ENCODE peak calls at places on chromosomes 6 and 20, in six cellular contexts. E, L, S, M, O and A are unnamed samples.

GRCh38 chr6:118660218-118660569 is 8.8 kb upstream of the CEP85L start:
- DNase-seq in L (peak), M (no peak), O (no peak), E (peak), S (no peak), A (no peak)

GRCh38 chr20:50605136-50605535 is 86.2 kb downstream of the RIPOR3 start:
- DNase-seq in M (no peak), L (no peak), S (no peak), E (no peak), O (no peak), A (no peak)

GRCh38 chr6:121430514-121431460 is 4.7 kb upstream of the GJA1 start:
- DNase-seq in O (no peak), L (peak), E (peak), S (no peak), M (no peak), A (no peak)

GRCh38 chr20:13723015-13723414 is 61.7 kb downstream of the ESF1 start:
- DNase-seq in S (no peak), E (peak), M (no peak), L (no peak), O (no peak), A (no peak)

GRCh38 chr6:97865612-97866011 is 582.6 kb upstream of the MMS22L start:
- DNase-seq in M (no peak), E (no peak), O (no peak), S (no peak), L (no peak), A (no peak)

GRCh38 chr6:125307964-125308615 is 6.3 kb upstream of the HDDC2 start:
- DNase-seq in M (no peak), L (no peak), S (no peak), O (no peak), E (no peak), A (no peak)

GRCh38 chr20:58700121-58700780 is 7.7 kb downstream of the NPEPL1 start:
- DNase-seq in M (no peak), L (no peak), S (peak), O (no peak), E (peak), A (no peak)

GRCh38 chr6:168640181-168640580 is 199.2 kb downstream of the SMOC2 start:
- DNase-seq in O (no peak), E (no peak), M (no peak), S (no peak), L (no peak), A (no peak)

GRCh38 chr20:50311308-50312001 is 120.8 kb downstream of the CEBPB start:
- DNase-seq in O (no peak), S (no peak), M (no peak), L (no peak), E (no peak), A (no peak)

GRCh38 chr6:26754212-26754611 is 94.7 kb upstream of the ZNF322 start:
- DNase-seq in M (no peak), O (no peak), S (no peak), L (no peak), E (no peak), A (no peak)

GRCh38 chr20:45892828-45893500 is 1.8 kb downstream of the CTSA start:
- DNase-seq in E (no peak), S (no peak), M (no peak), L (no peak), O (no peak), A (no peak)

GRCh38 chr6:118537579-118537978 is 10.5 kb upstream of the PLN start:
- DNase-seq in S (no peak), M (no peak), L (no peak), O (no peak), E (peak), A (no peak)

GRCh38 chr6:38172739-38173415 is 353.4 kb downstream of the ZFAND3 start:
- DNase-seq in O (no peak), L (no peak), E (no peak), M (no peak), S (no peak), A (no peak)

GRCh38 chr20:47406849-47407682 is 50.6 kb upstream of the ZMYND8 start:
- DNase-seq in E (no peak), L (peak), S (no peak), O (no peak), M (no peak), A (no peak)

GRCh38 chr6:136403166-136403980 is 113.7 kb upstream of the BCLAF1 start:
- DNase-seq in S (no peak), E (peak), O (no peak), M (no peak), L (peak), A (no peak)

GRCh38 chr6:155340464-155341129 is 26.3 kb upstream of the TFB1M start:
- DNase-seq in M (no peak), S (no peak), E (peak), O (no peak), L (peak), A (no peak)

GRCh38 chr6:137233561-137234504 is 14.6 kb upstream of the IFNGR1 start:
- DNase-seq in L (peak), O (no peak), S (no peak), E (peak), M (peak), A (no peak)

GRCh38 chr20:45352729-45353128 is 4.5 kb upstream of the SDC4 start:
- DNase-seq in E (no peak), O (no peak), L (no peak), S (no peak), M (no peak), A (no peak)

GRCh38 chr6:33623895-33624381 is 2.8 kb downstream of the ITPR3 start:
- DNase-seq in M (no peak), L (no peak), S (no peak), E (no peak), O (peak), A (no peak)

GRCh38 chr6:5359413-5359812 is 98.1 kb downstream of the FARS2 start:
- DNase-seq in L (no peak), M (no peak), S (no peak), E (no peak), O (no peak), A (no peak)

GRCh38 chr6:77292564-77293546 is 170.4 kb downstream of the HTR1B start:
- DNase-seq in E (peak), M (no peak), S (no peak), O (no peak), L (peak), A (no peak)

GRCh38 chr6:28866342-28867077 is 57.3 kb downstream of the TRIM27 start:
- DNase-seq in O (peak), S (peak), E (peak), L (peak), M (peak), A (peak)

GRCh38 chr6:122491915-122492537 is 20.4 kb upstream of the SERINC1 start:
- DNase-seq in M (no peak), O (peak), E (peak), L (peak), S (peak), A (no peak)

GRCh38 chr20:41344938-41345728 is 4.5 kb downstream of the LPIN3 start:
- DNase-seq in E (no peak), S (no peak), O (no peak), M (no peak), L (no peak), A (no peak)

GRCh38 chr6:168417158-168417557 is 23.8 kb upstream of the SMOC2 start:
- DNase-seq in E (peak), L (no peak), O (no peak), M (no peak), S (no peak), A (no peak)

GRCh38 chr6:33856655-33857054 is 52.9 kb upstream of the MLN start:
- DNase-seq in S (no peak), L (no peak), E (no peak), M (no peak), O (peak), A (no peak)

GRCh38 chr6:166490671-166491500 is 95.6 kb downstream of the RAMACL start:
- DNase-seq in S (no peak), O (no peak), M (no peak), E (peak), L (peak), A (no peak)

GRCh38 chr20:51188941-51189340 is 166.0 kb upstream of the KCNG1 start:
- DNase-seq in L (no peak), M (no peak), O (no peak), S (no peak), E (no peak), A (no peak)

GRCh38 chr20:50464026-50464724 is 46.0 kb upstream of the PTPN1 start:
- DNase-seq in E (peak), S (peak), O (peak), M (no peak), L (peak), A (peak)

GRCh38 chr6:89281779-89282246 is 33.3 kb downstream of the GABRR2 start:
- DNase-seq in L (peak), M (no peak), O (peak), E (peak), S (no peak), A (no peak)

GRCh38 chr6:73854998-73855718 is 159.2 kb downstream of the CD109 start:
- DNase-seq in E (peak), O (no peak), L (peak), M (no peak), S (no peak), A (no peak)

GRCh38 chr6:44235269-44235668 is 11.6 kb upstream of the HSP90AB1 start:
- DNase-seq in L (no peak), E (no peak), S (no peak), M (no peak), O (no peak), A (no peak)

GRCh38 chr6:130183271-130184222 is 39.2 kb downstream of the SAMD3 start:
- DNase-seq in S (no peak), L (no peak), M (no peak), E (no peak), O (no peak), A (no peak)

GRCh38 chr6:85496009-85496579 is 46.2 kb downstream of the NT5E start:
- DNase-seq in E (no peak), O (no peak), L (no peak), S (no peak), M (no peak), A (no peak)

GRCh38 chr6:34067814-34068213 is 78.1 kb downstream of the GRM4 start:
- DNase-seq in M (no peak), O (no peak), L (no peak), S (no peak), E (no peak), A (no peak)

GRCh38 chr6:17278289-17279061 is 2.7 kb upstream of the RBM24 start:
- DNase-seq in M (no peak), L (peak), S (no peak), E (peak), O (no peak), A (no peak)

DNA sequence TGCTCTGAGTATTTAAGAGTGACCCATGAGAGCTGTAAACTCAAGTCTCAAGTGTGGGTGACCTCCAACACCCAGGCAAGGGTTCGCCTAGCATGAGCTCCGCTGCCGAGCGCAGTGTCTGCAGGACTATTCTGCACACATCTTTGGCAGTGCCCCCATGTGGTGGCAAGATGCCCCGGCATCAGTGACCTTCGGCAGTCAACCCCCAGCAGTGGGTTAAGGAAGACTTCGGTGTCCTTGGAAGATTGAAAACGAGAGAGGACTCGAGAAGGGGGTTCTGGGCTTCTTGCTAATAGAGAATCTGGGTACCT is 43.1 kb downstream of the RBM38 start:
- DNase-seq in M (no peak), O (no peak), S (no peak), L (no peak), E (no peak), A (no peak)
- TF ChIP-seq CTCF in M (no peak), O (no peak), S (no peak), L (no peak), E (no peak), A (no peak)

GRCh38 chr6:109062216-109062615 is 32.4 kb downstream of the SESN1 start:
- DNase-seq in M (no peak), S (no peak), L (no peak), O (no peak), E (no peak), A (no peak)

GRCh38 chr6:109058620-109059019 is 36.0 kb downstream of the SESN1 start:
- DNase-seq in O (no peak), S (no peak), E (no peak), M (no peak), L (no peak), A (no peak)

GRCh38 chr6:109060585-109060984 is 34.1 kb downstream of the SESN1 start:
- DNase-seq in E (no peak), O (no peak), M (no peak), L (peak), S (no peak), A (no peak)

GRCh38 chr6:109059148-109059547 is 35.5 kb downstream of the SESN1 start:
- DNase-seq in O (no peak), E (peak), L (peak), S (no peak), M (no peak), A (no peak)

GRCh38 chr6:109059591-109060021 is 35.0 kb downstream of the SESN1 start:
- DNase-seq in E (peak), L (peak), M (no peak), S (no peak), O (no peak), A (no peak)
- TF ChIP-seq CTCF in E (peak), L (peak), M (no peak), S (no peak), O (peak), A (no peak)

GRCh38 chr20:872855-873520 is 39.5 kb downstream of the FAM110A start:
- DNase-seq in S (no peak), O (no peak), M (no peak), L (no peak), E (no peak), A (no peak)
- TF ChIP-seq CTCF in S (no peak), O (no peak), M (no peak), L (no peak), E (peak), A (peak)

GRCh38 chr6:157323924-157324276 is 581 bp upstream of the TMEM242 start:
- DNase-seq in E (peak), L (peak), O (peak), S (peak), M (peak), A (peak)
- TF ChIP-seq CTCF in E (no peak), L (no peak), O (no peak), S (no peak), M (peak), A (no peak)

GRCh38 chr6:99495466-99495865 is 19.8 kb downstream of the USP45 start:
- DNase-seq in L (no peak), M (no peak), E (no peak), S (no peak), O (no peak), A (no peak)

GRCh38 chr6:99485395-99485773 is 29.8 kb downstream of the USP45 start:
- DNase-seq in E (no peak), M (no peak), O (no peak), L (no peak), S (no peak), A (no peak)

GRCh38 chr6:99491159-99491558 is 24.1 kb downstream of the USP45 start:
- DNase-seq in O (no peak), S (no peak), M (no peak), L (no peak), E (no peak), A (no peak)

GRCh38 chr6:99492137-99492536 is 23.1 kb downstream of the USP45 start:
- DNase-seq in L (no peak), E (no peak), S (no peak), O (no peak), M (no peak), A (no peak)

GRCh38 chr6:99490608-99491007 is 24.6 kb downstream of the USP45 start:
- DNase-seq in L (no peak), M (no peak), S (no peak), E (no peak), O (no peak), A (no peak)
- TF ChIP-seq CTCF in L (no peak), M (no peak), S (no peak), E (no peak), O (no peak), A (no peak)

GRCh38 chr6:24925661-24926060 is 10.1 kb downstream of the RIPOR2 start:
- DNase-seq in L (no peak), M (no peak), S (no peak), E (no peak), O (no peak), A (no peak)
- TF ChIP-seq CTCF in L (no peak), M (no peak), S (no peak), E (no peak), O (no peak), A (no peak)

GRCh38 chr6:16049178-16049577 is 79.7 kb upstream of the MYLIP start:
- DNase-seq in O (no peak), M (no peak), S (no peak), E (peak), L (no peak), A (no peak)
- TF ChIP-seq CTCF in O (no peak), M (no peak), S (no peak), E (no peak), L (no peak), A (no peak)

DNA sequence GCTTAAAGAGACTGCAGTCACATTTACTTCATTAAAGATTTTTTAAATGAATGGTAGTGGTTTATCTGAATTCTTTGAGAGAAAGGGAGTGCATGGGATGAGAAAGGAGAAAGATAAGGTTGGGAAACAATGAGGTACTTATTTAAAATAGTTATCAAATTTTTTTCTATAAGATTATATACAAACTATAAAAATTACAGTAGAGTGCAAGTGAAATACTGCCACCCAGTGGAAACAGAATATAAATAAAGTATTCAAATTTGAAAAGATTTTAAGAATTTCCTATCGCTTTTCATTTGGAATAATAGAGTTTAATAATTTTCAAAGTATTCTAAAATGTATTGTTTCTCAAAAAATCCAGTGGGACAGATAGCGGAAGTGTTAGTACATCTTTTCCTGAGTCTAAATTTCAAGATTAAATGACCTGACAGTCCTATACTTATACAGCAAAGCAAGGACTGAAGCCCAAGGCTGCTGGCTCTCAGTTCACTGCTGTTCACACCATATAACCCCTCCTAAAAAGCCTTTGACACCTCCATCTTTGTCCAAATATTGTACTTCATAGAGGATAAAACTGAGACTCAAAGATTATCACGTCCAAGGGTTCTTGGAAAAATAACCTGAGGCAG is 31.1 kb downstream of the EPM2A start:
- DNase-seq in L (peak), O (no peak), E (peak), M (no peak), S (no peak), A (no peak)
- TF ChIP-seq CTCF in L (peak), O (no peak), E (peak), M (peak), S (no peak), A (peak)

DNA sequence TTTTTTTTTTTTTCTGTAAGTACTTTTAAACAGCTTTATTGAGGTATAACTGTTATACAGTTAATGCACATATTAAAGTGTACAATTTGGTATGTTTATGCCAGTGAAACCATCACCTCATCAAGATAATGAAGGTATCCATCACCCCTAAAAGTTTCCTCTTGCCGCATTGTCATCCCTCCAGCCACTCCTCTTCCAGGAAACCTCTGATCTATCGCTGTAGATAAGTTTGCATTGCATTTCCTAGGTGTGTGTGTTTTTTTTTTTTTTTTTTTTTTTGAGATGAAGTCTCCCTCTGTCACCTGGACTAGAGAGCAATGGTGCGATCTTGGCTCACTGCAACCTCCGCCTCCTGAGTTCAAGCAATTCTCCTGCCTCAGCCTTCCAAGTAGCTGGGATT is 3.1 kb downstream of the SLX4IP start:
- DNase-seq in O (no peak), E (no peak), L (no peak), S (no peak), M (no peak), A (no peak)
- TF ChIP-seq CTCF in O (no peak), E (no peak), L (no peak), S (no peak), M (no peak), A (no peak)